ENCODE peak calls at places on chromosomes 5 and 9, in eight cellular contexts. L is ureter; J is activated T-cell treated with anti-CD3 and anti-CD28 coated beads, Interleukin-2, amount 50 U/mL, for 72 hours; V is left ventricle myocardium inferior; H is Kasumi-1; N is nephron progenitor cell; F is activated T-helper 1 cell treated with Interleukin-2 at 50 U/mL for 16 hours; M is pancreas. S is an unnamed sample.
A peak's percentile ranks its signal among the peaks of the same experiment; 100 is the strongest.

GRCh38 chr9:93684806-93685553 is 108.6 kb downstream of the PHF2 start:
- DNase-seq in L (no peak), J (no peak), V (no peak), H (peak; percentile 80), N (no peak), F (no peak), M (no peak), S (no peak)

GRCh38 chr9:75000835-75001234 is 27.3 kb downstream of the CARNMT1 start:
- DNase-seq in L (no peak), J (no peak), V (no peak), H (no peak), N (no peak), F (no peak), M (no peak), S (no peak)

GRCh38 chr9:101648493-101648892 is 53.7 kb upstream of the PPP3R2 start:
- DNase-seq in L (no peak), J (no peak), V (no peak), H (no peak), N (no peak), F (no peak), M (no peak), S (no peak)

GRCh38 chr5:155027993-155028629 is 14.6 kb downstream of the KIF4B start:
- DNase-seq in L (no peak), J (no peak), V (no peak), H (no peak), N (no peak), F (no peak), M (no peak), S (no peak)

GRCh38 chr5:126139086-126139485 is 284.1 kb upstream of the GRAMD2B start:
- DNase-seq in L (no peak), J (no peak), V (no peak), H (no peak), N (no peak), F (no peak), M (no peak), S (no peak)

GRCh38 chr5:64947031-64947430 is 178.3 kb downstream of the CWC27 start:
- DNase-seq in L (peak; percentile 49), J (no peak), V (no peak), H (no peak), N (no peak), F (no peak), M (no peak), S (no peak)

GRCh38 chr9:90054810-90055209 is 450.0 kb downstream of the GADD45G start:
- DNase-seq in L (no peak), J (no peak), V (no peak), H (no peak), N (no peak), F (no peak), M (peak; percentile 60), S (no peak)

GRCh38 chr5:148145916-148146315 is 22.4 kb upstream of the SPINK14 start:
- DNase-seq in L (peak; percentile 53), J (no peak), V (no peak), H (no peak), N (no peak), F (no peak), M (peak; percentile 47), S (no peak)

GRCh38 chr9:126474786-126475485 is 138.8 kb upstream of the LMX1B start:
- DNase-seq in L (no peak), J (no peak), V (no peak), H (no peak), N (no peak), F (no peak), M (no peak), S (no peak)

GRCh38 chr5:163993126-163993525 is 487.7 kb downstream of the MAT2B start:
- DNase-seq in L (no peak), J (no peak), V (no peak), H (no peak), N (no peak), F (no peak), M (no peak), S (no peak)

GRCh38 chr5:32165597-32165996 is 8.5 kb downstream of the GOLPH3 start:
- DNase-seq in L (no peak), J (no peak), V (no peak), H (no peak), N (no peak), F (no peak), M (no peak), S (no peak)

GRCh38 chr9:132756214-132756799 is 86.0 kb downstream of the GTF3C4 start:
- DNase-seq in L (no peak), J (no peak), V (no peak), H (no peak), N (no peak), F (no peak), M (no peak), S (no peak)

GRCh38 chr5:149420509-149421371 is 41.6 kb upstream of the IL17B start:
- DNase-seq in L (no peak), J (no peak), V (no peak), H (no peak), N (no peak), F (no peak), M (no peak), S (no peak)

GRCh38 chr5:107631805-107632362 is 38.9 kb downstream of the EFNA5 start:
- DNase-seq in L (no peak), J (no peak), V (no peak), H (no peak), N (no peak), F (no peak), M (no peak), S (no peak)

GRCh38 chr5:4882186-4882585 is 257.9 kb upstream of the ADAMTS16 start:
- DNase-seq in L (no peak), J (no peak), V (no peak), H (no peak), N (no peak), F (no peak), M (no peak), S (no peak)

GRCh38 chr5:103177543-103177942 is 57.4 kb downstream of the PPIP5K2 start:
- DNase-seq in L (no peak), J (no peak), V (no peak), H (no peak), N (no peak), F (no peak), M (no peak), S (no peak)

GRCh38 chr5:180098526-180098925 is 27.0 kb upstream of the RNF130 start:
- DNase-seq in L (no peak), J (no peak), V (no peak), H (no peak), N (no peak), F (no peak), M (no peak), S (no peak)

GRCh38 chr5:43156388-43156787 is 35.6 kb upstream of the NIM1K start:
- DNase-seq in L (no peak), J (peak; percentile 17), V (no peak), H (no peak), N (no peak), F (no peak), M (no peak), S (no peak)

GRCh38 chr5:122941737-122942136 is 94.8 kb downstream of the PPIC start:
- DNase-seq in L (no peak), J (no peak), V (no peak), H (no peak), N (no peak), F (no peak), M (no peak), S (no peak)

GRCh38 chr9:137969008-137969407 is 91.4 kb downstream of the CACNA1B start:
- DNase-seq in L (no peak), J (no peak), V (no peak), H (no peak), N (no peak), F (no peak), M (no peak), S (no peak)

GRCh38 chr5:158819840-158820620 is 279.7 kb downstream of the EBF1 start:
- DNase-seq in L (no peak), J (peak; percentile 44), V (no peak), H (no peak), N (no peak), F (no peak), M (no peak), S (no peak)

GRCh38 chr9:95313010-95313498 is 4.5 kb downstream of the FANCC start:
- DNase-seq in L (peak; percentile 60), J (no peak), V (peak; percentile 46), H (peak; percentile 80), N (peak; percentile 65), F (no peak), M (peak; percentile 87), S (no peak)

GRCh38 chr9:19028835-19029451 is 4.1 kb downstream of the SAXO1 start:
- DNase-seq in L (peak; percentile 55), J (peak; percentile 29), V (no peak), H (peak; percentile 38), N (peak; percentile 54), F (no peak), M (peak; percentile 52), S (peak; percentile 50)

GRCh38 chr9:80968611-80969010 is 720.7 kb downstream of the TLE1 start:
- DNase-seq in L (no peak), J (no peak), V (no peak), H (no peak), N (no peak), F (no peak), M (no peak), S (no peak)

GRCh38 chr9:135818718-135819475 is 88.4 kb downstream of the CAMSAP1 start:
- DNase-seq in L (no peak), J (no peak), V (no peak), H (no peak), N (no peak), F (no peak), M (no peak), S (no peak)

GRCh38 chr9:19922476-19923118 is 133.8 kb upstream of the SLC24A2 start:
- DNase-seq in L (no peak), J (no peak), V (no peak), H (peak; percentile 16), N (peak; percentile 28), F (no peak), M (no peak), S (peak; percentile 14)

GRCh38 chr9:20670395-20670794 is 13.7 kb upstream of the FOCAD start:
- DNase-seq in L (no peak), J (no peak), V (no peak), H (no peak), N (no peak), F (no peak), M (no peak), S (no peak)

GRCh38 chr5:19519448-19519847 is 468.6 kb downstream of the CDH18 start:
- DNase-seq in L (no peak), J (no peak), V (no peak), H (no peak), N (no peak), F (no peak), M (no peak), S (no peak)

GRCh38 chr9:121559183-121559582 is 59.5 kb upstream of the GGTA1 start:
- DNase-seq in L (no peak), J (no peak), V (no peak), H (peak; percentile 45), N (no peak), F (no peak), M (no peak), S (no peak)

GRCh38 chr5:96816430-96816939 is 8.7 kb upstream of the ERAP1 start:
- DNase-seq in L (no peak), J (peak; percentile 60), V (no peak), H (peak; percentile 29), N (no peak), F (peak; percentile 34), M (no peak), S (no peak)

GRCh38 chr5:52789378-52789777 is 1.7 kb downstream of the ITGA1 start:
- DNase-seq in L (no peak), J (no peak), V (no peak), H (no peak), N (no peak), F (no peak), M (no peak), S (no peak)

GRCh38 chr5:149865746-149866145 is 78.8 kb downstream of the PDE6A start:
- DNase-seq in L (no peak), J (no peak), V (no peak), H (no peak), N (no peak), F (no peak), M (no peak), S (no peak)

GRCh38 chr5:173328896-173329369 is 719 bp upstream of the STC2 start:
- DNase-seq in L (no peak), J (peak; percentile 55), V (no peak), H (no peak), N (peak; percentile 47), F (no peak), M (peak; percentile 76), S (no peak)

GRCh38 chr5:118577621-118578020 is 410.7 kb downstream of the DTWD2 start:
- DNase-seq in L (no peak), J (no peak), V (no peak), H (no peak), N (no peak), F (no peak), M (no peak), S (no peak)

S was measured in NCI-H187 treated with DMSO at 0.1 percent for 48 hours.